ENCODE peak calls at places on chromosomes 2 and 18, in eight cellular contexts. M is A549, O is endothelial cell of umbilical vein, S is heart right ventricle, I is upper lobe of right lung, J is DND-41, Y is HCT116, X is fibroblast of lung. Q is an unnamed sample.

GRCh38 chr2:190466819-190467444 is 58.8 kb downstream of the MFSD6 start:
- DNase-seq in O (no peak), I (no peak), Y (no peak), S (no peak), J (no peak), M (no peak), X (no peak), Q (no peak)

GRCh38 chr2:27085670-27086089 is 892 bp upstream of the KHK start:
- DNase-seq in I (peak; percentile 91), S (peak; percentile 77), J (no peak), M (peak; percentile 85), X (peak; percentile 72), O (peak; percentile 78), Y (no peak), Q (no peak)

GRCh38 chr2:235366847-235367246 is 127.0 kb upstream of the AGAP1 start:
- DNase-seq in J (no peak), M (no peak), O (no peak), I (no peak), X (no peak), S (no peak), Y (no peak), Q (no peak)

GRCh38 chr2:46082531-46083485 is 214.4 kb upstream of the EPAS1 start:
- DNase-seq in O (no peak), J (no peak), S (peak; percentile 73), X (peak; percentile 99), M (no peak), I (no peak), Y (no peak), Q (no peak)

GRCh38 chr2:127175821-127176354 is 44.2 kb downstream of the CYP27C1 start:
- DNase-seq in I (no peak), J (no peak), Y (no peak), O (no peak), S (no peak), X (peak; percentile 69), M (no peak), Q (no peak)

GRCh38 chr2:156537147-156537546 is 101.0 kb downstream of the GPD2 start:
- DNase-seq in M (no peak), I (no peak), Y (no peak), O (no peak), S (no peak), J (no peak), X (peak; percentile 28), Q (no peak)

GRCh38 chr2:84395819-84396218 is 63.3 kb downstream of the SUCLG1 start:
- DNase-seq in S (no peak), Y (no peak), J (no peak), M (no peak), I (no peak), X (peak; percentile 17), O (no peak), Q (no peak)

GRCh38 chr2:73300926-73301325 is 7.6 kb upstream of the EGR4 start:
- DNase-seq in I (no peak), O (no peak), J (no peak), S (no peak), M (no peak), X (no peak), Y (no peak), Q (no peak)

GRCh38 chr2:133642831-133643230 is 74.6 kb upstream of the NCKAP5 start:
- DNase-seq in I (no peak), X (peak; percentile 45), Y (no peak), O (no peak), S (no peak), M (no peak), J (no peak), Q (no peak)

GRCh38 chr2:216348909-216349308 is 23.4 kb downstream of the MARCHF4 start:
- DNase-seq in S (no peak), X (peak; percentile 65), J (no peak), O (peak; percentile 54), M (no peak), Y (no peak), I (no peak), Q (no peak)

GRCh38 chr2:113232730-113233129 is 46.0 kb downstream of the PAX8 start:
- DNase-seq in I (no peak), S (no peak), O (no peak), Y (no peak), X (peak; percentile 47), M (no peak), J (no peak), Q (no peak)

GRCh38 chr2:90207454-90208058 is 1516.1 kb downstream of the RPIA start:
- DNase-seq in J (peak; percentile 3), O (no peak), X (no peak), M (peak; percentile 31), S (no peak), Y (no peak), I (no peak), Q (no peak)

GRCh38 chr2:8819194-8819593 is 18.2 kb downstream of the KIDINS220 start:
- DNase-seq in M (no peak), O (no peak), S (no peak), J (no peak), Y (no peak), X (peak; percentile 25), I (no peak), Q (no peak)

GRCh38 chr2:100214265-100214961 is 72.0 kb upstream of the AFF3 start:
- DNase-seq in Y (no peak), S (peak; percentile 23), J (no peak), I (no peak), O (no peak), X (no peak), M (no peak), Q (no peak)

GRCh38 chr2:73877071-73877802 is 15.6 kb upstream of the ACTG2 start:
- DNase-seq in X (no peak), J (no peak), O (no peak), S (no peak), M (no peak), Y (no peak), I (no peak), Q (no peak)

GRCh38 chr2:227623225-227623624 is 5.9 kb downstream of the SCYGR4 start:
- DNase-seq in J (no peak), M (no peak), O (peak; percentile 59), S (no peak), I (no peak), X (peak; percentile 58), Y (no peak), Q (no peak)

GRCh38 chr2:119111115-119111975 is 47.2 kb downstream of the C1QL2 start:
- DNase-seq in X (no peak), Y (peak; percentile 72), I (no peak), M (peak; percentile 9), J (no peak), O (no peak), S (no peak), Q (no peak)

GRCh38 chr2:28602751-28603639 is 107.1 kb downstream of the PLB1 start:
- DNase-seq in I (no peak), O (peak; percentile 29), J (no peak), X (no peak), S (no peak), M (no peak), Y (no peak), Q (no peak)

DNA sequence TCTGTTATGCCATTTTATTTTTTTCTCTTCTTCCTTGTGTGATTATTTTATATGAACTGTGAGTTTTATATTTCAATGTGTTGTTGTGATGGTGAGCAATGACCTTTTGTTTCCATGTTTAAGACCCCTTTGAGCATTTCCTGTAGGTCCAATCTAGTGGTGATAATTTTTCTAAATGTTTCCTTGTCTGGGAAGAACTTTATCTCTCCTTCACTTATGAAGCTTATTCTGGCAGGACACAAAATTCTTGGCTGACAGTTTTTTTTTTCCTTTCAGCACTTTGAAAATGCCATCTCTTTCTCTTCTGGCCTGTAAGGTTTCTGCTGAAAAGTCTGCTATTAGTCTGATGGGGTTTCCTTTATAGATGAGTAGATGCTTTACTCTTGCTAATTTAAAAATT is 53.2 kb downstream of the G6PC2 start:
- DNase-seq in Y (no peak), X (no peak), J (no peak), S (no peak), O (no peak), M (no peak), I (no peak), Q (no peak)
- H3K9me3 ChIP-seq in Y (no peaks in the 10 kb centered on the region), X (no peaks in the 10 kb centered on the region), J (no peaks in the 10 kb centered on the region), S (no peaks in the 10 kb centered on the region), O (peaks cover 3% of the 10 kb centered on the region), M (peaks cover 7% of the 10 kb centered on the region), I (peaks cover 4% of the 10 kb centered on the region), Q (peaks cover 5% of the 10 kb centered on the region)

GRCh38 chr18:54235871-54236270 is 11.4 kb upstream of the MBD2 start:
- DNase-seq in J (no peak), M (no peak), I (no peak), Y (no peak), S (no peak), X (no peak), O (peak; percentile 81), Q (no peak)

GRCh38 chr18:54240629-54241107 is 16.2 kb upstream of the MBD2 start:
- DNase-seq in S (no peak), I (peak; percentile 88), J (no peak), O (no peak), Y (no peak), X (peak; percentile 19), M (no peak), Q (no peak)

GRCh38 chr18:54241483-54241882 is 17.0 kb upstream of the MBD2 start:
- DNase-seq in X (no peak), O (no peak), S (no peak), Y (no peak), M (no peak), I (no peak), J (no peak), Q (no peak)

GRCh38 chr18:54238181-54238936 is 13.9 kb upstream of the MBD2 start:
- DNase-seq in I (no peak), J (no peak), X (no peak), M (no peak), O (peak; percentile 77), S (no peak), Y (no peak), Q (no peak)

GRCh38 chr18:54239091-54239490 is 14.6 kb upstream of the MBD2 start:
- DNase-seq in Y (no peak), X (no peak), O (no peak), I (no peak), M (no peak), S (no peak), J (no peak), Q (no peak)
- H3K27ac ChIP-seq in Y (no peak overlapping the region), X (no peak overlapping the region), O (peak overlapping the region; percentile 75), I (peak overlapping the region; percentile 7), M (no peak overlapping the region), S (no peak overlapping the region), J (no peak overlapping the region), Q (no peak overlapping the region)

GRCh38 chr2:207071820-207072219 is 93.9 kb downstream of the KLF7 start:
- DNase-seq in I (no peak), Y (no peak), X (no peak), O (no peak), J (no peak), S (no peak), M (no peak), Q (no peak)
- TF ChIP-seq CTCF in I (no peak), Y (no peak), X (no peak), O (no peak), J (no peak), S (no peak), M (no peak), Q (no peak)

GRCh38 chr2:4883375-4883774 is 808.8 kb upstream of the SOX11 start:
- DNase-seq in M (no peak), S (no peak), J (no peak), O (no peak), Y (no peak), X (no peak), I (no peak), Q (no peak)
- H3K9me3 ChIP-seq in M (peaks cover 11% of the 10 kb centered on the region), S (no peaks in the 10 kb centered on the region), J (no peaks in the 10 kb centered on the region), O (no peaks in the 10 kb centered on the region), Y (peaks cover 12% of the 10 kb centered on the region), X (no peaks in the 10 kb centered on the region), I (no peaks in the 10 kb centered on the region), Q (no peaks in the 10 kb centered on the region)

Q was measured in CD4-positive, alpha-beta T cell.